ENCODE peak calls at places on chromosomes 12 and 14, in ten cellular contexts. V is GM23248; K is mucosa of descending colon; H is esophagus muscularis mucosa; J is AG09309; P is naive thymus-derived CD4-positive, alpha-beta T cell; B is psoas muscle; D is epithelial cell of esophagus; L is aorta; S is left lung. R is an unnamed sample.

GRCh38 chr14:28577187-28577586 is 189.4 kb upstream of the FOXG1 start:
- DNase-seq in P (no peak), B (no peak), L (no peak), H (no peak), J (no peak), D (no peak), V (no peak), K (no peak), S (no peak), R (no peak)

GRCh38 chr12:51234533-51234932 is 4.1 kb upstream of the DAZAP2 start:
- DNase-seq in K (no peak), D (no peak), P (no peak), V (no peak), S (no peak), B (no peak), L (no peak), H (no peak), J (no peak), R (no peak)

GRCh38 chr14:61644834-61645233 is 50.5 kb upstream of the HIF1A start:
- DNase-seq in P (no peak), H (no peak), V (peak), B (no peak), L (no peak), K (no peak), S (no peak), D (no peak), J (no peak), R (no peak)

GRCh38 chr12:23888396-23889068 is 60.9 kb downstream of the SOX5 start:
- DNase-seq in J (no peak), L (no peak), D (no peak), B (no peak), S (no peak), P (no peak), K (no peak), V (no peak), H (no peak), R (no peak)

GRCh38 chr12:116336542-116337065 is 59.1 kb upstream of the MED13L start:
- DNase-seq in B (no peak), J (no peak), H (no peak), V (peak), L (peak), D (peak), P (no peak), S (peak), K (no peak), R (no peak)

GRCh38 chr12:132904718-132905328 is 17.4 kb upstream of the CHFR start:
- DNase-seq in L (peak), B (peak), H (peak), V (peak), P (peak), S (peak), J (no peak), K (peak), D (peak), R (peak)

GRCh38 chr12:116434155-116435065 is 124.8 kb upstream of the MAP1LC3B2 start:
- DNase-seq in L (peak), S (peak), K (peak), H (peak), D (peak), B (peak), J (peak), P (no peak), V (peak), R (peak)

GRCh38 chr14:67837011-67837624 is 17.5 kb downstream of the RAD51B start:
- DNase-seq in D (peak), S (no peak), V (peak), K (no peak), P (peak), J (peak), B (no peak), L (no peak), H (no peak), R (peak)

GRCh38 chr14:99593971-99594841 is 9.8 kb downstream of the CCDC85C start:
- DNase-seq in J (no peak), K (no peak), D (no peak), B (no peak), V (no peak), L (no peak), P (no peak), S (no peak), H (no peak), R (no peak)

GRCh38 chr12:104285740-104286537 is 17.6 kb upstream of the EID3 start:
- DNase-seq in J (no peak), D (peak), V (no peak), H (no peak), P (no peak), L (no peak), B (no peak), K (peak), S (peak), R (no peak)

GRCh38 chr14:55075628-55076027 is 24.2 kb downstream of the MAPK1IP1L start:
- DNase-seq in H (no peak), V (peak), K (no peak), P (no peak), S (no peak), B (no peak), D (peak), J (no peak), L (no peak), R (no peak)

GRCh38 chr12:122999196-122999946 is 18.9 kb downstream of the ARL6IP4 start:
- DNase-seq in P (no peak), H (no peak), L (no peak), J (no peak), S (no peak), D (no peak), V (no peak), B (peak), K (no peak), R (no peak)

GRCh38 chr14:69879175-69880047 is at the start of gene SMOC1:
- DNase-seq in P (no peak), J (no peak), H (no peak), K (peak), D (peak), V (peak), L (peak), S (no peak), B (peak), R (no peak)

GRCh38 chr12:52634266-52635056 is 16.1 kb upstream of the KRT73 start:
- DNase-seq in H (no peak), V (no peak), D (no peak), P (no peak), J (no peak), K (no peak), B (peak), S (no peak), L (no peak), R (peak)

DNA sequence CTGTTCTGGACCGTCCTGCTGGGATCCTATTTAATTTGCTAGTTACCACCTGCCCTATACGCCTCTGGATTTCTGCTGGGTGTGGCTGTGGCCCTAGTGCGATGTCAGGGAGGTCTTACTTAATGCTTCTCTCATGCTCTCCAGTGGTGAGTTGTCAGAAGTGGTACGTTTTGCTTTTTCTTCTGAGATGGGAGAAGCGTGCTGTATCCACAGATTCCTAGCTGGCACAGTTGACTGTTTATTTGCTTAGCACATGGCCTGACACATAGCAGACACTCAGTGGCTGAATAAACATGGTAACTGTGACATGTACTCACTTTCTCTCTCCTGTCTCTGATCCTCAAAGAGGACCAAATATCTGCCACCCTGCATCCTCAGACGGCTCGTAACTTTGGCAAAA is 107.3 kb downstream of the CACNA1C start:
- DNase-seq in P (no peak), L (no peak), B (no peak), D (no peak), V (no peak), J (no peak), S (no peak), K (no peak), H (no peak), R (no peak)
- H3K4me3 ChIP-seq in P (no peak), L (no peak), B (no peak), D (no peak), V (no peak), J (no peak), S (no peak), K (no peak), H (no peak), R (no peak)

GRCh38 chr12:89947437-89948265 is 239.0 kb upstream of the ATP2B1 start:
- DNase-seq in H (no peak), S (no peak), B (no peak), L (no peak), V (peak), J (peak), P (no peak), K (no peak), D (peak), R (no peak)
- H3K4me3 ChIP-seq in H (no peak), S (no peak), B (no peak), L (peak), V (peak), J (peak), P (no peak), K (no peak), D (no peak), R (no peak)

DNA sequence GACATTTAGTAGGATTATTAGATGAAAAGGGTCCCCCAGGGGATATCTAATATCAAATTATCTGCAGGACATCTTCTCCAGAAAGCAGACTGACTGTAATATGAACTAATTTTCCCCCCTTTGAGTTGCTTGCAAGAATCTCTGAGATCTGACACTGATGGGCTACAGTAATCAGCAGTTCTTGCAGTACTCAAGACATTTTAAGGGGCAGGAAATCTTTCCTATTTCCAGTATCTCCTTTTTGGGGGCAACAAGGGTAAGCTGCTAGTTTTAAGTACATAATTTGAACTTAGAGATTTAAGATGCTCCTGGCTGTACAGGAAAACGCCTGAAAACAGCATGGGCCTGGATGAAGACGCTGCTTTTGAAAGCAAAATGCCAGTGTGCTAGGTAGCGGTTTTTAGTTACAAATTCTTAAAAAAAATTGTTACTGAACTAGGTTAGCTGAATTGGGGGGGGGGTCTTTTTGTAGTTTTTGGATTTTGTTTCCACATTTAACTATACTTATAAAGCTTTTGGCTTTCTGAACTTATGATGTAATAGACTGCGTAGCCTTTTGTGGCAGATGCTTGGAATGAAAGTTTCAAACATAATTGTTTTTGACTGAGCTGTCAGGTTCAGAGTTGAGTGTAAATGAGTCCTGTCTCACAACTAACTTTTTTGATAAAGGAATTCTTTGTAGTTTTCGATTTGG is 2.3 kb downstream of the FRMD6 start:
- DNase-seq in D (no peak), V (peak), H (no peak), J (no peak), L (no peak), S (no peak), K (no peak), P (no peak), B (no peak), R (no peak)
- H3K4me3 ChIP-seq in D (no peak), V (peak), H (peak), J (peak), L (peak), S (peak), K (no peak), P (no peak), B (peak), R (peak)

GRCh38 chr14:47675239-47675488 is 241 bp downstream of the MDGA2 start:
- DNase-seq in S (no peak), D (no peak), H (no peak), J (no peak), V (no peak), B (no peak), K (no peak), L (no peak), P (no peak), R (no peak)

GRCh38 chr14:47674148-47674545 is 1.3 kb downstream of the MDGA2 start:
- DNase-seq in J (no peak), B (no peak), D (no peak), V (no peak), L (peak), K (no peak), H (no peak), S (no peak), P (no peak), R (no peak)

GRCh38 chr14:47676301-47676617 is 854 bp upstream of the MDGA2 start:
- DNase-seq in J (no peak), V (no peak), H (no peak), K (no peak), L (peak), P (no peak), D (no peak), B (no peak), S (no peak), R (no peak)

GRCh38 chr14:47675489-47676300 is at the start of gene MDGA2:
- DNase-seq in D (peak), P (no peak), K (peak), L (peak), S (no peak), V (peak), J (no peak), B (no peak), H (no peak), R (no peak)

GRCh38 chr14:47674546-47675238 is 713 bp downstream of the MDGA2 start:
- DNase-seq in L (peak), S (no peak), J (no peak), P (no peak), D (no peak), H (no peak), B (no peak), K (no peak), V (no peak), R (no peak)
- H3K4me3 ChIP-seq in L (no peak), S (peak), J (no peak), P (no peak), D (no peak), H (peak), B (no peak), K (no peak), V (no peak), R (peak)

GRCh38 chr12:75389706-75390105 is 1.2 kb upstream of the GLIPR1L2 start:
- DNase-seq in V (peak), J (no peak), K (no peak), L (no peak), H (no peak), B (no peak), S (no peak), P (no peak), D (no peak), R (no peak)
- H3K4me3 ChIP-seq in V (peak), J (no peak), K (no peak), L (peak), H (peak), B (peak), S (peak), P (no peak), D (no peak), R (no peak)

DNA sequence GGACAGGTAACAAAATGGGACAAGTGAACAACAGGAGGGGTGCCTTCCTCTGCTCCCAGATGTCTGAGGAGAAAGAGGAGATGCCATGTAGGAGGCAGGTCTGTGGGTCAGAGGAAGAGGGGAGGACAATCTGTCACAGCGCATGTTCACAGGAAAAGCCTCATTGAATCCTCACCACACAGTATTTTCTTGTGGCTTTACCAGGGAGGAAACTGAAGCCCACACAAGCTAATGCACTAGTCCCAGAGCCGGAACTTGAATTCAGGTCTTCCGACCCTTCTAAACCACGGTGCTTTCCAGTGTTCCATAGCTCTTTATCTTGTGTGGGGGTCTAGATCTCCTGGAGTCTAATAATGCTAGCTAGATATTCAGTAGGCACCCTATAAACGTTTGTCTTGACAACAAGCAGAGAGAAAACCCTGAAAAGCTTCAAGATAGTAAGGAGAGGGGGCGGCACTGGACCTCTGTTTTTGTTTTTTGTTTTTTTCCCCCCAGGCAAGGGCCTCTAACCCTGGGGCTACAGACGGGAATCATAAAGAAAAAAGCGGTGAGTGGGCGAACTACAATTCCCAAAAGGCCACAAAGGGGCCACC is 374 bp upstream of the SHMT2 start:
- DNase-seq in S (no peak), H (no peak), P (no peak), D (no peak), L (no peak), J (no peak), B (no peak), K (no peak), V (peak), R (no peak)
- H3K4me3 ChIP-seq in S (peak), H (peak), P (peak), D (peak), L (no peak), J (peak), B (peak), K (peak), V (peak), R (peak)

GRCh38 chr12:131893605-131894312 is 663 bp upstream of the ULK1 start:
- DNase-seq in L (no peak), B (no peak), P (no peak), V (peak), J (no peak), K (no peak), S (no peak), H (no peak), D (no peak), R (no peak)
- H3K4me3 ChIP-seq in L (no peak), B (peak), P (no peak), V (no peak), J (peak), K (no peak), S (peak), H (peak), D (peak), R (no peak)

GRCh38 chr14:60165547-60165876 is 314 bp upstream of the DHRS7 start:
- DNase-seq in K (no peak), P (no peak), S (no peak), B (no peak), H (no peak), L (no peak), D (no peak), J (no peak), V (no peak), R (no peak)

GRCh38 chr14:60163741-60164140 is 1.5 kb downstream of the DHRS7 start:
- DNase-seq in S (no peak), J (no peak), V (peak), P (no peak), K (no peak), L (no peak), B (no peak), H (no peak), D (no peak), R (no peak)

GRCh38 chr14:60164717-60165546 is at the start of gene DHRS7:
- DNase-seq in V (peak), K (peak), B (peak), H (peak), P (peak), J (peak), D (peak), L (peak), S (peak), R (peak)

GRCh38 chr14:60164404-60164716 is 838 bp downstream of the DHRS7 start:
- DNase-seq in J (no peak), B (no peak), S (no peak), P (no peak), V (no peak), H (no peak), K (no peak), D (no peak), L (no peak), R (no peak)

GRCh38 chr14:60166144-60166543 is 946 bp upstream of the DHRS7 start:
- DNase-seq in L (no peak), S (no peak), B (no peak), D (no peak), H (no peak), P (no peak), J (no peak), K (no peak), V (peak), R (no peak)
- H3K4me3 ChIP-seq in L (no peak), S (no peak), B (peak), D (no peak), H (peak), P (peak), J (no peak), K (no peak), V (peak), R (no peak)

R was measured in sigmoid colon.